ENCODE peak calls at places on chromosomes 13 and 19, in seven cellular contexts. I is astrocyte; W is CD4-positive, CD25-positive, alpha-beta regulatory T cell; N is neuronal stem cell; V is body of pancreas; R is heart right ventricle; E is right lobe of liver. A is an unnamed sample.
A peak's percentile ranks its signal among the peaks of the same experiment; 100 is the strongest.

GRCh38 chr19:28980236-28980868 is 232.6 kb downstream of the UQCRFS1 start:
- DNase-seq in I (no peak), W (no peak), V (no peak), N (no peak), R (no peak), E (no peak), A (no peak)

GRCh38 chr19:52237771-52238400 is 31.5 kb upstream of the ZNF766 start:
- DNase-seq in V (peak; percentile 67), W (peak; percentile 36), I (peak; percentile 41), E (no peak), R (peak; percentile 46), N (peak; percentile 48), A (peak; percentile 18)

GRCh38 chr19:18157465-18158063 is 4.6 kb downstream of the PIK3R2 start:
- DNase-seq in E (peak; percentile 61), I (no peak), N (no peak), W (no peak), V (peak; percentile 64), R (no peak), A (no peak)

GRCh38 chr19:57708641-57709354 is at the start of gene ZNF154:
- DNase-seq in R (peak; percentile 63), I (peak; percentile 71), V (peak; percentile 39), W (peak; percentile 5), N (peak; percentile 77), E (no peak), A (peak; percentile 19)

GRCh38 chr19:29817316-29817715 is 5.5 kb downstream of the CCNE1 start:
- DNase-seq in E (no peak), R (no peak), V (no peak), I (no peak), W (no peak), N (no peak), A (no peak)

GRCh38 chr19:12825259-12826131 is 8.9 kb downstream of the RTBDN start:
- DNase-seq in V (peak; percentile 39), I (no peak), N (no peak), W (no peak), E (no peak), R (no peak), A (no peak)

GRCh38 chr19:40805258-40805868 is 6.4 kb downstream of the EGLN2 start:
- DNase-seq in R (peak; percentile 43), E (peak; percentile 63), N (no peak), W (no peak), V (peak; percentile 78), I (no peak), A (no peak)

GRCh38 chr13:42239644-42240043 is 32.3 kb upstream of the AKAP11 start:
- DNase-seq in I (peak; percentile 12), R (no peak), V (no peak), W (no peak), N (no peak), E (no peak), A (no peak)

GRCh38 chr19:52992109-52993004 is 21.4 kb upstream of the ERVV-1 start:
- DNase-seq in N (no peak), E (no peak), V (peak; percentile 9), I (no peak), W (peak; percentile 4), R (peak; percentile 5), A (no peak)

GRCh38 chr13:86681223-86681622 is 882.0 kb upstream of the SLITRK6 start:
- DNase-seq in R (no peak), N (no peak), E (no peak), I (no peak), W (no peak), V (no peak), A (no peak)

GRCh38 chr13:52739468-52740071 is at the start of gene CNMD:
- DNase-seq in R (no peak), W (no peak), N (no peak), I (no peak), E (no peak), V (no peak), A (no peak)

GRCh38 chr13:23735329-23735728 is 153.9 kb downstream of the MIPEP start:
- DNase-seq in N (no peak), W (no peak), E (no peak), I (no peak), V (no peak), R (no peak), A (no peak)

GRCh38 chr19:58372311-58373133 is 8.3 kb downstream of the ZNF837 start:
- DNase-seq in V (no peak), W (no peak), E (no peak), R (no peak), N (no peak), I (no peak), A (no peak)

GRCh38 chr19:17999685-18000479 is 8.1 kb upstream of the ARRDC2 start:
- DNase-seq in V (no peak), N (no peak), I (no peak), R (no peak), E (no peak), W (no peak), A (no peak)

GRCh38 chr19:9871626-9872338 is 36.7 kb downstream of the PIN1 start:
- DNase-seq in W (no peak), E (no peak), N (no peak), R (no peak), I (no peak), V (no peak), A (no peak)

GRCh38 chr19:45770192-45771101 is 1.4 kb upstream of the SIX5 start:
- DNase-seq in E (peak; percentile 99), I (peak; percentile 95), R (peak; percentile 96), W (peak; percentile 87), V (peak; percentile 99), N (peak; percentile 98), A (peak; percentile 95)
- H3K4me3 ChIP-seq in E (peak overlapping the region; percentile 38), I (peak overlapping the region; percentile 52), R (peak overlapping the region; percentile 94), W (peak overlapping the region; percentile 45), V (no peak overlapping the region), N (peak overlapping the region; percentile 86), A (peak overlapping the region; percentile 68)

DNA sequence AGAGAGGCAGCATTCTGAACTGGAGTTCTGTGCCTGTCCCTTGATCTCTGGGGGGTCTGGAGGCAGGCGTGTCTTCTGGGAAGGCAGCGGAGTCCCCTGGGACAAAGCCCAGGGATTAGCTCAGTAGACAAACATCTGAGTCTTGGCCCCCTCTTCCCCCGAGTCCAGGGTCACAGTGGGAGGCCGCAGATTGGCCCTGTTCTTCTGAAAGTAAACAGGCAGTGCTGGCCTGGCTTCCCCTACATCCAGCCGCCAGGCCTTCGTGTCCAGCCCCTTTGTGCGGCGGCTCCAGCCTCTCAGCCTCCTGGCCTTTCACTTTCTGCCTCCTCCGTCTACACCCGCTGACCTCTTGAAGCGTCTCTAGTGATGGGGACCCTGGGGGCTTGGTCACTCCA is 989 bp downstream of the NFILZ start:
- DNase-seq in W (no peak), R (no peak), N (peak; percentile 48), V (peak; percentile 70), E (peak; percentile 89), I (peak; percentile 81), A (no peak)
- H3K36me3 ChIP-seq in W (no peaks in the 10 kb centered on the region), R (no peaks in the 10 kb centered on the region), N (no peaks in the 10 kb centered on the region), V (no peaks in the 10 kb centered on the region), E (no peaks in the 10 kb centered on the region), I (no peaks in the 10 kb centered on the region), A (no peaks in the 10 kb centered on the region)

GRCh38 chr13:26362261-26362660 is 108.3 kb downstream of the CDK8 start:
- DNase-seq in E (no peak), V (no peak), W (no peak), N (no peak), I (no peak), R (no peak), A (no peak)
- H3K4me3 ChIP-seq in E (no peak overlapping the region), V (no peak overlapping the region), W (no peak overlapping the region), N (no peak overlapping the region), I (no peak overlapping the region), R (no peak overlapping the region), A (no peak overlapping the region)

GRCh38 chr13:110344320-110344719 is 37.2 kb downstream of the COL4A2 start:
- DNase-seq in R (no peak), I (no peak), W (no peak), N (no peak), E (no peak), V (no peak), A (no peak)
- H3K36me3 ChIP-seq in R (no peaks in the 10 kb centered on the region), I (peaks cover 11% of the 10 kb centered on the region), W (no peaks in the 10 kb centered on the region), N (peaks cover 26% of the 10 kb centered on the region), E (no peaks in the 10 kb centered on the region), V (no peaks in the 10 kb centered on the region), A (no peaks in the 10 kb centered on the region)

A was measured in GM06990.